ENCODE peak calls at places on chromosomes 5 and 9, in six cellular contexts. One of them, this sample, is unnamed.

GRCh38 chr9:89664896-89665329 is 60.1 kb downstream of the GADD45G start:
- DNase-seq in GM12865: no peak
- DNase-seq in progenitor cell of endocrine pancreas: no peak
- DNase-seq in GM20000: no peak
- DNase-seq in colonic mucosa: peak; percentile 89
- DNase-seq in cardiac fibroblast: no peak
- DNase-seq in this sample: peak; percentile 34

GRCh38 chr9:81002242-81002641 is 687.1 kb downstream of the TLE1 start:
- DNase-seq in colonic mucosa: no peak
- DNase-seq in progenitor cell of endocrine pancreas: no peak
- DNase-seq in GM12865: peak; percentile 11
- DNase-seq in cardiac fibroblast: no peak
- DNase-seq in GM20000: no peak
- DNase-seq in this sample: peak; percentile 60

GRCh38 chr9:121736147-121736721 is 84.8 kb downstream of the DAB2IP start:
- DNase-seq in colonic mucosa: peak; percentile 83
- DNase-seq in GM12865: no peak
- DNase-seq in progenitor cell of endocrine pancreas: peak; percentile 45
- DNase-seq in GM20000: no peak
- DNase-seq in cardiac fibroblast: peak; percentile 62
- DNase-seq in this sample: no peak

GRCh38 chr9:70021026-70021571 is 22.5 kb upstream of the MAMDC2 start:
- DNase-seq in colonic mucosa: no peak
- DNase-seq in GM12865: no peak
- DNase-seq in cardiac fibroblast: peak; percentile 74
- DNase-seq in progenitor cell of endocrine pancreas: no peak
- DNase-seq in GM20000: no peak
- DNase-seq in this sample: peak; percentile 96

GRCh38 chr9:20831028-20831427 is 147.0 kb downstream of the FOCAD start:
- DNase-seq in colonic mucosa: no peak
- DNase-seq in progenitor cell of endocrine pancreas: no peak
- DNase-seq in cardiac fibroblast: no peak
- DNase-seq in GM12865: no peak
- DNase-seq in GM20000: no peak
- DNase-seq in this sample: no peak

GRCh38 chr9:4290427-4290837 is 9.4 kb downstream of the GLIS3 start:
- DNase-seq in GM20000: no peak
- DNase-seq in progenitor cell of endocrine pancreas: no peak
- DNase-seq in colonic mucosa: no peak
- DNase-seq in cardiac fibroblast: no peak
- DNase-seq in GM12865: no peak
- DNase-seq in this sample: no peak

GRCh38 chr9:72315510-72316287 is 49.3 kb downstream of the ZFAND5 start:
- DNase-seq in GM20000: no peak
- DNase-seq in GM12865: no peak
- DNase-seq in progenitor cell of endocrine pancreas: no peak
- DNase-seq in cardiac fibroblast: peak; percentile 52
- DNase-seq in colonic mucosa: peak; percentile 73
- DNase-seq in this sample: peak; percentile 64

GRCh38 chr5:10712574-10713366 is 48.3 kb downstream of the DAP start:
- DNase-seq in cardiac fibroblast: no peak
- DNase-seq in progenitor cell of endocrine pancreas: no peak
- DNase-seq in GM20000: peak; percentile 43
- DNase-seq in colonic mucosa: no peak
- DNase-seq in GM12865: peak; percentile 59
- DNase-seq in this sample: no peak

GRCh38 chr5:59466271-59466670 is 427.3 kb downstream of the PDE4D start:
- DNase-seq in progenitor cell of endocrine pancreas: no peak
- DNase-seq in GM20000: no peak
- DNase-seq in cardiac fibroblast: peak; percentile 2
- DNase-seq in colonic mucosa: no peak
- DNase-seq in GM12865: no peak
- DNase-seq in this sample: no peak

GRCh38 chr9:87270241-87271234 is 227.1 kb upstream of the DAPK1 start:
- DNase-seq in GM20000: no peak
- DNase-seq in progenitor cell of endocrine pancreas: no peak
- DNase-seq in colonic mucosa: no peak
- DNase-seq in cardiac fibroblast: peak; percentile 70
- DNase-seq in GM12865: no peak
- DNase-seq in this sample: no peak

GRCh38 chr9:90953200-90953599 is 151.6 kb downstream of the SYK start:
- DNase-seq in progenitor cell of endocrine pancreas: no peak
- DNase-seq in colonic mucosa: no peak
- DNase-seq in GM12865: no peak
- DNase-seq in GM20000: no peak
- DNase-seq in cardiac fibroblast: no peak
- DNase-seq in this sample: no peak

GRCh38 chr5:60687927-60688720 is 11.8 kb downstream of the DEPDC1B start:
- DNase-seq in GM12865: peak; percentile 65
- DNase-seq in progenitor cell of endocrine pancreas: no peak
- DNase-seq in colonic mucosa: no peak
- DNase-seq in cardiac fibroblast: peak; percentile 56
- DNase-seq in GM20000: peak; percentile 37
- DNase-seq in this sample: peak; percentile 80

GRCh38 chr5:173577166-173577565 is 39.3 kb downstream of the BOD1 start:
- DNase-seq in cardiac fibroblast: no peak
- DNase-seq in progenitor cell of endocrine pancreas: no peak
- DNase-seq in GM12865: no peak
- DNase-seq in colonic mucosa: no peak
- DNase-seq in GM20000: no peak
- DNase-seq in this sample: no peak

GRCh38 chr5:116763987-116764866 is 189.6 kb upstream of the SEMA6A start:
- DNase-seq in progenitor cell of endocrine pancreas: no peak
- DNase-seq in cardiac fibroblast: no peak
- DNase-seq in GM12865: peak; percentile 95
- DNase-seq in GM20000: peak; percentile 56
- DNase-seq in colonic mucosa: no peak
- DNase-seq in this sample: peak; percentile 97

GRCh38 chr5:115262066-115262404 is 642 bp downstream of the PGGT1B start:
- DNase-seq in cardiac fibroblast: peak; percentile 26
- DNase-seq in GM12865: peak; percentile 24
- DNase-seq in progenitor cell of endocrine pancreas: no peak
- DNase-seq in colonic mucosa: peak; percentile 29
- DNase-seq in GM20000: peak; percentile 36
- DNase-seq in this sample: peak; percentile 45

GRCh38 chr5:99955962-99956361 is 579.2 kb upstream of the FAM174A start:
- DNase-seq in colonic mucosa: no peak
- DNase-seq in GM20000: no peak
- DNase-seq in cardiac fibroblast: no peak
- DNase-seq in GM12865: no peak
- DNase-seq in progenitor cell of endocrine pancreas: no peak
- DNase-seq in this sample: no peak

GRCh38 chr5:71937906-71938698 is 169.2 kb upstream of the MAP1B start:
- DNase-seq in GM20000: no peak
- DNase-seq in GM12865: no peak
- DNase-seq in progenitor cell of endocrine pancreas: no peak
- DNase-seq in colonic mucosa: no peak
- DNase-seq in cardiac fibroblast: no peak
- DNase-seq in this sample: no peak

GRCh38 chr9:18710089-18710488 is 236.1 kb downstream of the ADAMTSL1 start:
- DNase-seq in GM12865: no peak
- DNase-seq in progenitor cell of endocrine pancreas: no peak
- DNase-seq in colonic mucosa: no peak
- DNase-seq in GM20000: no peak
- DNase-seq in cardiac fibroblast: no peak
- DNase-seq in this sample: no peak

GRCh38 chr5:51651889-51652288 is 268.6 kb downstream of the ISL1 start:
- DNase-seq in GM12865: no peak
- DNase-seq in colonic mucosa: no peak
- DNase-seq in progenitor cell of endocrine pancreas: no peak
- DNase-seq in GM20000: no peak
- DNase-seq in cardiac fibroblast: peak; percentile 6
- DNase-seq in this sample: peak; percentile 79

GRCh38 chr5:78475370-78475769 is 115.0 kb downstream of the SCAMP1 start:
- DNase-seq in GM12865: no peak
- DNase-seq in progenitor cell of endocrine pancreas: no peak
- DNase-seq in cardiac fibroblast: no peak
- DNase-seq in GM20000: no peak
- DNase-seq in colonic mucosa: no peak
- DNase-seq in this sample: no peak
- TF ChIP-seq CTCF in GM12865: no peak
- TF ChIP-seq CTCF in progenitor cell of endocrine pancreas: no peak
- TF ChIP-seq CTCF in cardiac fibroblast: no peak
- TF ChIP-seq CTCF in GM20000: no peak
- TF ChIP-seq CTCF in colonic mucosa: no peak
- TF ChIP-seq CTCF in this sample: no peak

GRCh38 chr5:170221319-170221718 is 11.5 kb upstream of the C5orf58 start:
- DNase-seq in colonic mucosa: no peak
- DNase-seq in cardiac fibroblast: peak; percentile 41
- DNase-seq in progenitor cell of endocrine pancreas: no peak
- DNase-seq in GM20000: no peak
- DNase-seq in GM12865: no peak
- DNase-seq in this sample: no peak
- TF ChIP-seq CTCF in colonic mucosa: no peak
- TF ChIP-seq CTCF in cardiac fibroblast: peak; percentile 5
- TF ChIP-seq CTCF in progenitor cell of endocrine pancreas: peak; percentile 39
- TF ChIP-seq CTCF in GM20000: no peak
- TF ChIP-seq CTCF in GM12865: no peak
- TF ChIP-seq CTCF in this sample: no peak

GRCh38 chr9:35114921-35115341 is 731 bp downstream of the ATOSB start:
- DNase-seq in colonic mucosa: peak; percentile 76
- DNase-seq in GM12865: peak; percentile 66
- DNase-seq in progenitor cell of endocrine pancreas: no peak
- DNase-seq in GM20000: no peak
- DNase-seq in cardiac fibroblast: peak; percentile 52
- DNase-seq in this sample: peak; percentile 62

GRCh38 chr9:35116539-35116897 is 856 bp upstream of the ATOSB start:
- DNase-seq in cardiac fibroblast: no peak
- DNase-seq in progenitor cell of endocrine pancreas: no peak
- DNase-seq in colonic mucosa: no peak
- DNase-seq in GM12865: no peak
- DNase-seq in GM20000: no peak
- DNase-seq in this sample: peak; percentile 14

GRCh38 chr9:35115680-35116538 is at the start of gene ATOSB:
- DNase-seq in cardiac fibroblast: peak; percentile 99
- DNase-seq in GM20000: peak; percentile 89
- DNase-seq in GM12865: peak; percentile 98
- DNase-seq in progenitor cell of endocrine pancreas: peak; percentile 97
- DNase-seq in colonic mucosa: peak; percentile 100
- DNase-seq in this sample: peak; percentile 97

GRCh38 chr9:35112257-35113020 is 3.2 kb downstream of the ATOSB start:
- DNase-seq in colonic mucosa: no peak
- DNase-seq in cardiac fibroblast: peak; percentile 59
- DNase-seq in GM12865: no peak
- DNase-seq in GM20000: no peak
- DNase-seq in progenitor cell of endocrine pancreas: no peak
- DNase-seq in this sample: peak; percentile 79

GRCh38 chr9:35114113-35114847 is 1.4 kb downstream of the ATOSB start:
- DNase-seq in colonic mucosa: peak; percentile 95
- DNase-seq in GM20000: peak; percentile 52
- DNase-seq in cardiac fibroblast: peak; percentile 98
- DNase-seq in GM12865: peak; percentile 77
- DNase-seq in progenitor cell of endocrine pancreas: no peak
- DNase-seq in this sample: peak; percentile 97
- TF ChIP-seq CTCF in colonic mucosa: no peak
- TF ChIP-seq CTCF in GM20000: no peak
- TF ChIP-seq CTCF in cardiac fibroblast: no peak
- TF ChIP-seq CTCF in GM12865: no peak
- TF ChIP-seq CTCF in progenitor cell of endocrine pancreas: no peak
- TF ChIP-seq CTCF in this sample: no peak

DNA sequence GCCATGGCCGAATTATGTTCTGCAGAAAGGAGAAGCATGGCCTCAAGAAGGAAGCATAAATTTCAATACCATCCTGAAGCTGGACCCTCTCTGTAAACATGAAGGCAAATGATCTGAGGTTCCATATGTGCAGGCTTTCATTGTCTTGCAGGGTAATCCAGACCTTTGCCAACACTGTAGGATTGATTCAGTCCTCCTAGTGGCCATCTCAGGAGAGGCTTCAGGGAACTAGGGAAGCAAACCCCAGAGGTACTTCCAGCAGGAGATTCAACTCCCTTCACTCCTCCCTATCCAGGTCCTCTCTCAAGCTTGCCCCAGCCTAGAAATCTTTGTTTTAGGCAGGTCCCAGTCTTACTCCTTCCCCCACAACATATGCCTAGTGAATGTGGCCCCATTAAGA is 99.3 kb upstream of the HCN1 start:
- DNase-seq in colonic mucosa: no peak
- DNase-seq in cardiac fibroblast: no peak
- DNase-seq in GM12865: no peak
- DNase-seq in progenitor cell of endocrine pancreas: no peak
- DNase-seq in GM20000: no peak
- DNase-seq in this sample: no peak
- TF ChIP-seq CTCF in colonic mucosa: no peak
- TF ChIP-seq CTCF in cardiac fibroblast: no peak
- TF ChIP-seq CTCF in GM12865: peak; percentile 18
- TF ChIP-seq CTCF in progenitor cell of endocrine pancreas: no peak
- TF ChIP-seq CTCF in GM20000: no peak
- TF ChIP-seq CTCF in this sample: no peak